ENCODE peak calls at places on chromosomes 5 and 9, in ten cellular contexts. G is A172; D is NCI-H2171; U is HFF-Myc; J is head of caudate nucleus; W is fibroblast of mammary gland; R is stimulated activated CD8-positive, alpha-beta memory T cell treated with anti-CD3 and anti-CD28 coated beads, Interleukin-15, amount 100 ng/mL, for 1 hour; K is cardiac septum; H is NAMALWA; C is colonic mucosa. L is an unnamed sample.
A peak's percentile ranks its signal among the peaks of the same experiment; 100 is the strongest.

GRCh38 chr9:132008184-132008781 is 71.4 kb downstream of the MED27 start:
- DNase-seq in G (peak; percentile 69), C (no peak), D (no peak), R (no peak), U (no peak), K (no peak), W (peak; percentile 60), H (no peak), J (no peak), L (no peak)

GRCh38 chr5:1199649-1200494 is 1.5 kb upstream of the SLC6A19 start:
- DNase-seq in R (no peak), G (no peak), J (no peak), W (no peak), C (no peak), K (no peak), D (no peak), U (no peak), H (no peak), L (no peak)

GRCh38 chr9:77933019-77933418 is 98.6 kb downstream of the GNAQ start:
- DNase-seq in D (no peak), H (no peak), W (peak; percentile 25), J (no peak), G (no peak), R (no peak), U (no peak), C (no peak), K (no peak), L (no peak)

GRCh38 chr5:1367149-1367548 is 22.2 kb upstream of the CLPTM1L start:
- DNase-seq in U (no peak), J (no peak), K (no peak), R (no peak), G (no peak), D (no peak), W (no peak), H (peak; percentile 47), C (no peak), L (no peak)

GRCh38 chr9:95305770-95306492 is 11.6 kb downstream of the FANCC start:
- DNase-seq in K (no peak), U (no peak), G (peak; percentile 37), J (no peak), D (no peak), R (no peak), W (no peak), C (no peak), H (no peak), L (no peak)

GRCh38 chr5:32074401-32074800 is 99.7 kb downstream of the GOLPH3 start:
- DNase-seq in G (no peak), D (no peak), C (no peak), U (no peak), J (no peak), H (no peak), K (no peak), R (no peak), W (no peak), L (peak; percentile 24)

GRCh38 chr9:75715360-75715759 is 175.1 kb upstream of the PCSK5 start:
- DNase-seq in K (no peak), W (peak; percentile 47), C (no peak), R (no peak), U (no peak), D (no peak), H (no peak), J (no peak), G (no peak), L (no peak)

GRCh38 chr9:37656936-37657335 is 6.2 kb downstream of the FRMPD1 start:
- DNase-seq in K (no peak), C (no peak), H (no peak), W (no peak), D (no peak), J (no peak), R (no peak), U (no peak), G (no peak), L (no peak)

GRCh38 chr5:36900279-36900678 is 23.7 kb downstream of the NIPBL start:
- DNase-seq in K (no peak), R (no peak), U (no peak), W (no peak), C (no peak), J (no peak), H (no peak), D (no peak), G (no peak), L (no peak)

GRCh38 chr9:20205821-20206220 is 416.5 kb downstream of the MLLT3 start:
- DNase-seq in U (no peak), H (no peak), G (no peak), K (no peak), J (no peak), C (no peak), R (no peak), W (peak; percentile 74), D (no peak), L (no peak)

GRCh38 chr5:145762833-145763232 is 72.3 kb downstream of the PRELID2 start:
- DNase-seq in H (no peak), R (no peak), D (no peak), K (no peak), W (no peak), J (no peak), C (no peak), G (no peak), U (no peak), L (no peak)

GRCh38 chr5:35285011-35285410 is 54.7 kb upstream of the PRLR start:
- DNase-seq in H (no peak), D (no peak), U (no peak), W (peak; percentile 4), G (no peak), K (no peak), C (no peak), R (no peak), J (no peak), L (no peak)

GRCh38 chr9:76887003-76887821 is 18.7 kb downstream of the PRUNE2 start:
- DNase-seq in D (no peak), G (no peak), H (no peak), U (no peak), R (no peak), C (no peak), K (no peak), W (no peak), J (no peak), L (no peak)

GRCh38 chr9:76643399-76644117 is 120.7 kb upstream of the PCA3 start:
- DNase-seq in R (no peak), U (no peak), J (no peak), G (no peak), C (no peak), W (no peak), H (peak; percentile 10), D (no peak), K (no peak), L (no peak)

L was measured in NCI-H524.